ENCODE peak calls at places on chromosomes 5 and 9, in five cellular contexts. One of them, this sample, is unnamed.

GRCh38 chr9:117415584-117415937 is 704 bp upstream of the ASTN2 start:
- DNase-seq in spleen: no peak
- DNase-seq in HCT116: no peak
- DNase-seq in fibroblast of mammary gland: no peak
- DNase-seq in left lung: peak; percentile 41
- DNase-seq in this sample: no peak

GRCh38 chr9:134029248-134030226 is 4.3 kb downstream of the BRD3OS start:
- DNase-seq in spleen: peak; percentile 74
- DNase-seq in left lung: no peak
- DNase-seq in fibroblast of mammary gland: no peak
- DNase-seq in HCT116: no peak
- DNase-seq in this sample: no peak

GRCh38 chr5:7629559-7629958 is 221.4 kb downstream of the CFAP90 start:
- DNase-seq in HCT116: no peak
- DNase-seq in left lung: no peak
- DNase-seq in spleen: no peak
- DNase-seq in fibroblast of mammary gland: no peak
- DNase-seq in this sample: no peak

GRCh38 chr9:35771524-35771923 is 17.4 kb upstream of the MSMP start:
- DNase-seq in left lung: no peak
- DNase-seq in spleen: no peak
- DNase-seq in HCT116: no peak
- DNase-seq in fibroblast of mammary gland: no peak
- DNase-seq in this sample: no peak

GRCh38 chr5:160968480-160968879 is 116.5 kb upstream of the ATP10B start:
- DNase-seq in HCT116: no peak
- DNase-seq in left lung: no peak
- DNase-seq in fibroblast of mammary gland: no peak
- DNase-seq in spleen: no peak
- DNase-seq in this sample: no peak

GRCh38 chr9:129852575-129852974 is 17.3 kb downstream of the USP20 start:
- DNase-seq in fibroblast of mammary gland: no peak
- DNase-seq in spleen: no peak
- DNase-seq in left lung: no peak
- DNase-seq in HCT116: no peak
- DNase-seq in this sample: no peak

GRCh38 chr9:123522921-123523320 is 166.9 kb downstream of the CRB2 start:
- DNase-seq in fibroblast of mammary gland: no peak
- DNase-seq in HCT116: no peak
- DNase-seq in left lung: no peak
- DNase-seq in spleen: no peak
- DNase-seq in this sample: no peak

GRCh38 chr9:9598723-9599122 is 1014.1 kb downstream of the PTPRD start:
- DNase-seq in left lung: no peak
- DNase-seq in fibroblast of mammary gland: no peak
- DNase-seq in spleen: no peak
- DNase-seq in HCT116: no peak
- DNase-seq in this sample: no peak

GRCh38 chr9:114591206-114591853 is 3.8 kb downstream of the ATP6V1G1 start:
- DNase-seq in left lung: no peak
- DNase-seq in HCT116: no peak
- DNase-seq in spleen: no peak
- DNase-seq in fibroblast of mammary gland: peak; percentile 62
- DNase-seq in this sample: no peak

GRCh38 chr5:91359957-91360609 is 23.0 kb downstream of the ARRDC3 start:
- DNase-seq in spleen: no peak
- DNase-seq in HCT116: no peak
- DNase-seq in fibroblast of mammary gland: no peak
- DNase-seq in left lung: no peak
- DNase-seq in this sample: no peak

GRCh38 chr9:84062538-84062937 is 81.9 kb downstream of the RMI1 start:
- DNase-seq in spleen: no peak
- DNase-seq in HCT116: no peak
- DNase-seq in fibroblast of mammary gland: no peak
- DNase-seq in left lung: no peak
- DNase-seq in this sample: no peak

GRCh38 chr5:93585054-93585751 is 2.2 kb downstream of the NR2F1 start:
- DNase-seq in spleen: no peak
- DNase-seq in HCT116: no peak
- DNase-seq in fibroblast of mammary gland: no peak
- DNase-seq in left lung: no peak
- DNase-seq in this sample: no peak

GRCh38 chr5:52356311-52356918 is 431.3 kb upstream of the ITGA1 start:
- DNase-seq in fibroblast of mammary gland: peak; percentile 12
- DNase-seq in left lung: no peak
- DNase-seq in HCT116: no peak
- DNase-seq in spleen: no peak
- DNase-seq in this sample: no peak

GRCh38 chr9:116232425-116233159 is 79.0 kb downstream of the PAPPA start:
- DNase-seq in left lung: no peak
- DNase-seq in HCT116: no peak
- DNase-seq in spleen: no peak
- DNase-seq in fibroblast of mammary gland: peak; percentile 57
- DNase-seq in this sample: no peak

GRCh38 chr5:126868961-126869451 is 92.1 kb downstream of the LMNB1 start:
- DNase-seq in spleen: no peak
- DNase-seq in HCT116: no peak
- DNase-seq in left lung: no peak
- DNase-seq in fibroblast of mammary gland: no peak
- DNase-seq in this sample: no peak

GRCh38 chr5:140631831-140632365 is 1.1 kb downstream of the CD14 start:
- DNase-seq in fibroblast of mammary gland: no peak
- DNase-seq in HCT116: no peak
- DNase-seq in left lung: peak; percentile 86
- DNase-seq in spleen: peak; percentile 86
- DNase-seq in this sample: no peak

GRCh38 chr5:9382511-9382910 is 163.4 kb downstream of the SEMA5A start:
- DNase-seq in left lung: no peak
- DNase-seq in spleen: no peak
- DNase-seq in fibroblast of mammary gland: no peak
- DNase-seq in HCT116: no peak
- DNase-seq in this sample: no peak

GRCh38 chr5:5116953-5117352 is 23.2 kb upstream of the ADAMTS16 start:
- DNase-seq in HCT116: no peak
- DNase-seq in spleen: no peak
- DNase-seq in left lung: no peak
- DNase-seq in fibroblast of mammary gland: no peak
- DNase-seq in this sample: no peak

GRCh38 chr9:117839862-117840261 is 135.7 kb downstream of the TLR4 start:
- DNase-seq in HCT116: no peak
- DNase-seq in left lung: no peak
- DNase-seq in spleen: no peak
- DNase-seq in fibroblast of mammary gland: no peak
- DNase-seq in this sample: no peak

GRCh38 chr5:100464418-100464817 is 70.8 kb upstream of the FAM174A start:
- DNase-seq in spleen: no peak
- DNase-seq in left lung: no peak
- DNase-seq in fibroblast of mammary gland: peak; percentile 35
- DNase-seq in HCT116: no peak
- DNase-seq in this sample: no peak

GRCh38 chr5:1508679-1509290 is 15.0 kb downstream of the LPCAT1 start:
- DNase-seq in spleen: peak; percentile 80
- DNase-seq in fibroblast of mammary gland: no peak
- DNase-seq in HCT116: no peak
- DNase-seq in left lung: peak; percentile 79
- DNase-seq in this sample: peak; percentile 13

GRCh38 chr9:74783408-74783807 is 104.3 kb downstream of the TRPM6 start:
- DNase-seq in fibroblast of mammary gland: peak; percentile 64
- DNase-seq in spleen: no peak
- DNase-seq in HCT116: no peak
- DNase-seq in left lung: no peak
- DNase-seq in this sample: no peak

GRCh38 chr5:74946471-74946870 is 80.3 kb upstream of the FAM169A start:
- DNase-seq in left lung: no peak
- DNase-seq in fibroblast of mammary gland: peak; percentile 5
- DNase-seq in spleen: no peak
- DNase-seq in HCT116: no peak
- DNase-seq in this sample: no peak

GRCh38 chr5:107104774-107105050 is 566.0 kb downstream of the EFNA5 start:
- DNase-seq in fibroblast of mammary gland: no peak
- DNase-seq in left lung: no peak
- DNase-seq in HCT116: no peak
- DNase-seq in spleen: no peak
- DNase-seq in this sample: no peak

GRCh38 chr5:177539411-177539810 is 15.0 kb downstream of the FAM193B start:
- DNase-seq in left lung: no peak
- DNase-seq in fibroblast of mammary gland: peak; percentile 98
- DNase-seq in HCT116: no peak
- DNase-seq in spleen: no peak
- DNase-seq in this sample: no peak

DNA sequence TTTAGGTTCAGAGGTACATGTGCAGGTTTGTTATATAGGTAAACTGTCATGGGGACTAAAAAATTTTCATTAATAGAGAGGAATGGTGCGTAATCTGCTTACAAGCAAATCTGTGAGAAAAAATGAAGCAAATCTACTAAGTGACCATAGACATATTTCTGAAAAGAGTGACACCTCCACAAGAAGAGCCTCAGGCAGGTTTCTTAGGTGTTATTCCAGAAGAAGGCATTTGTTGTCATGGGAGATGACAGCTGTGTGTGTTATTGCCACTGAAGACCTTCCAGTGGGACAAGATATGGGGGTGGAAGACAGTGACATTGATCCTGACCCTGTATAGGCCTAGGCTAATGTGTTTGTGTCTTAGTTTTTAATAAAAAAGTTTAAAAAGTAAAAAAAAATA is 68.8 kb upstream of the PANK3 start:
- DNase-seq in HCT116: no peak
- DNase-seq in spleen: no peak
- DNase-seq in left lung: no peak
- DNase-seq in fibroblast of mammary gland: no peak
- DNase-seq in this sample: no peak
- TF ChIP-seq CTCF in HCT116: no peak
- TF ChIP-seq CTCF in spleen: no peak
- TF ChIP-seq CTCF in left lung: no peak
- TF ChIP-seq CTCF in fibroblast of mammary gland: no peak
- TF ChIP-seq CTCF in this sample: no peak

DNA sequence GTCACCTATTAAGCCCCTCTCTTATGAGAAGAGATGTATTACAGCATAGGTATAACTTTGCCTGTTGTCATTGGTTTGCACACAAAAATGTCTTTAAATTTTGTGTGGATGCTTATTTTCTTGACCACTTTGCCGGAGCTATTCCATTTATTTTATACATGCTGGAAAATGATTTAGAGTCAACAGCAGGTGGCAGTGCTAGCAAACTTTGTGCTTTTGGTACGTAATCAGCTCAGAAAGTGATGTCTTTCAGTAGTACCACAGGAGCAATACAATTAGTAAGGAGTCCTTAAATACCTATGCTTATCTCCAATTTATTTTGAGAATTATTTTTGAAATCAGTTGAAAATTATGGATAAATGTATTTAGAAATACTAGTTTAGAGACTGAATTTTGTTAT is 19.8 kb upstream of the NUDT12 start:
- DNase-seq in spleen: no peak
- DNase-seq in fibroblast of mammary gland: peak; percentile 62
- DNase-seq in left lung: no peak
- DNase-seq in HCT116: peak; percentile 53
- DNase-seq in this sample: no peak
- TF ChIP-seq CTCF in spleen: peak; percentile 19
- TF ChIP-seq CTCF in fibroblast of mammary gland: peak; percentile 56
- TF ChIP-seq CTCF in left lung: no peak
- TF ChIP-seq CTCF in HCT116: peak; percentile 68
- TF ChIP-seq CTCF in this sample: no peak

GRCh38 chr9:14347408-14348224 is 33.7 kb upstream of the NFIB start:
- DNase-seq in spleen: no peak
- DNase-seq in left lung: peak; percentile 58
- DNase-seq in fibroblast of mammary gland: no peak
- DNase-seq in HCT116: no peak
- DNase-seq in this sample: no peak
- TF ChIP-seq CTCF in spleen: no peak
- TF ChIP-seq CTCF in left lung: no peak
- TF ChIP-seq CTCF in fibroblast of mammary gland: no peak
- TF ChIP-seq CTCF in HCT116: no peak
- TF ChIP-seq CTCF in this sample: no peak

GRCh38 chr9:92438900-92439526 is 14.7 kb upstream of the OMD start:
- DNase-seq in fibroblast of mammary gland: peak; percentile 54
- DNase-seq in HCT116: peak; percentile 3
- DNase-seq in spleen: no peak
- DNase-seq in left lung: no peak
- DNase-seq in this sample: no peak
- TF ChIP-seq CTCF in fibroblast of mammary gland: peak; percentile 36
- TF ChIP-seq CTCF in HCT116: no peak
- TF ChIP-seq CTCF in spleen: peak; percentile 14
- TF ChIP-seq CTCF in left lung: no peak
- TF ChIP-seq CTCF in this sample: peak; percentile 44

GRCh38 chr5:62786099-62786498 is 207.5 kb downstream of the LRRC70 start:
- DNase-seq in left lung: no peak
- DNase-seq in spleen: no peak
- DNase-seq in fibroblast of mammary gland: no peak
- DNase-seq in HCT116: no peak
- DNase-seq in this sample: no peak

GRCh38 chr5:62790348-62790747 is 211.7 kb downstream of the LRRC70 start:
- DNase-seq in HCT116: no peak
- DNase-seq in fibroblast of mammary gland: peak; percentile 15
- DNase-seq in left lung: no peak
- DNase-seq in spleen: no peak
- DNase-seq in this sample: no peak

GRCh38 chr5:62795912-62796311 is 217.3 kb downstream of the LRRC70 start:
- DNase-seq in fibroblast of mammary gland: no peak
- DNase-seq in HCT116: no peak
- DNase-seq in left lung: no peak
- DNase-seq in spleen: no peak
- DNase-seq in this sample: no peak

GRCh38 chr5:62785588-62785987 is 207.0 kb downstream of the LRRC70 start:
- DNase-seq in fibroblast of mammary gland: no peak
- DNase-seq in HCT116: no peak
- DNase-seq in left lung: no peak
- DNase-seq in spleen: no peak
- DNase-seq in this sample: no peak

GRCh38 chr5:62791059-62791458 is 212.4 kb downstream of the LRRC70 start:
- DNase-seq in HCT116: peak; percentile 7
- DNase-seq in left lung: no peak
- DNase-seq in spleen: no peak
- DNase-seq in fibroblast of mammary gland: peak; percentile 6
- DNase-seq in this sample: no peak
- TF ChIP-seq CTCF in HCT116: peak; percentile 46
- TF ChIP-seq CTCF in left lung: no peak
- TF ChIP-seq CTCF in spleen: no peak
- TF ChIP-seq CTCF in fibroblast of mammary gland: peak; percentile 23
- TF ChIP-seq CTCF in this sample: no peak

GRCh38 chr5:149837680-149838269 is 106.8 kb downstream of the PDE6A start:
- DNase-seq in left lung: no peak
- DNase-seq in HCT116: peak; percentile 54
- DNase-seq in fibroblast of mammary gland: peak; percentile 65
- DNase-seq in spleen: peak; percentile 72
- DNase-seq in this sample: no peak
- TF ChIP-seq CTCF in left lung: peak; percentile 48
- TF ChIP-seq CTCF in HCT116: peak; percentile 83
- TF ChIP-seq CTCF in fibroblast of mammary gland: peak; percentile 91
- TF ChIP-seq CTCF in spleen: peak; percentile 24
- TF ChIP-seq CTCF in this sample: no peak